ENCODE peak calls at places on chromosomes 12 and 14, in eight cellular contexts. A is activated naive CD4-positive, alpha-beta T cell; F is pons; B is T1000; E is MCF 10A; Y is AG08395; I is CD4-positive, alpha-beta T cell; R is naive thymus-derived CD8-positive, alpha-beta T cell. L is an unnamed sample.

GRCh38 chr14:91273885-91274273 is 29.4 kb upstream of the GPR68 start:
- DNase-seq in A (no peak), F (no peak), B (no peak), E (no peak), Y (no peak), I (no peak), R (no peak), L (no peak)

GRCh38 chr12:31362759-31363415 is 36.9 kb upstream of the SINHCAF start:
- DNase-seq in A (no peak), F (peak), B (no peak), E (peak), Y (no peak), I (no peak), R (peak), L (no peak)

GRCh38 chr14:90580381-90581335 is 183.8 kb downstream of the CALM1 start:
- DNase-seq in A (no peak), F (no peak), B (no peak), E (no peak), Y (no peak), I (no peak), R (no peak), L (no peak)

GRCh38 chr12:131832393-131833231 is 4.4 kb downstream of the MMP17 start:
- DNase-seq in A (no peak), F (peak), B (peak), E (peak), Y (peak), I (no peak), R (no peak), L (no peak)

GRCh38 chr12:128644664-128645296 is 179.0 kb downstream of the SLC15A4 start:
- DNase-seq in A (no peak), F (no peak), B (no peak), E (peak), Y (no peak), I (no peak), R (no peak), L (no peak)

GRCh38 chr12:18782827-18783226 is 44.9 kb downstream of the CAPZA3 start:
- DNase-seq in A (no peak), F (no peak), B (no peak), E (no peak), Y (no peak), I (no peak), R (no peak), L (no peak)

GRCh38 chr12:30696943-30697342 is 1.3 kb upstream of the IPO8 start:
- DNase-seq in A (no peak), F (no peak), B (no peak), E (no peak), Y (no peak), I (no peak), R (peak), L (no peak)

GRCh38 chr12:50258167-50258551 is 25.2 kb downstream of the LIMA1 start:
- DNase-seq in A (no peak), F (no peak), B (no peak), E (peak), Y (no peak), I (no peak), R (no peak), L (no peak)

GRCh38 chr14:26389646-26390508 is 208.0 kb downstream of the NOVA1 start:
- DNase-seq in A (no peak), F (no peak), B (peak), E (peak), Y (peak), I (no peak), R (no peak), L (no peak)

GRCh38 chr12:102302553-102302952 is 104.9 kb upstream of the PMCH start:
- DNase-seq in A (no peak), F (no peak), B (no peak), E (no peak), Y (peak), I (no peak), R (no peak), L (no peak)

GRCh38 chr12:106309671-106310313 is 7.3 kb downstream of the TCP11L2 start:
- DNase-seq in A (no peak), F (no peak), B (no peak), E (no peak), Y (peak), I (no peak), R (no peak), L (no peak)

GRCh38 chr12:106251636-106252035 is 3.8 kb upstream of the CKAP4 start:
- DNase-seq in A (no peak), F (no peak), B (no peak), E (no peak), Y (peak), I (no peak), R (no peak), L (no peak)

GRCh38 chr14:89317051-89317691 is 99.9 kb downstream of the FOXN3 start:
- DNase-seq in A (no peak), F (no peak), B (no peak), E (no peak), Y (no peak), I (no peak), R (no peak), L (no peak)

GRCh38 chr14:51582437-51582836 is 69.3 kb upstream of the FRMD6 start:
- DNase-seq in A (no peak), F (no peak), B (no peak), E (no peak), Y (no peak), I (no peak), R (no peak), L (no peak)

GRCh38 chr14:23009939-23010718 is at the start of gene C14orf93:
- DNase-seq in A (peak), F (peak), B (peak), E (peak), Y (peak), I (peak), R (peak), L (peak)

GRCh38 chr12:13100882-13101769 is 2.3 kb downstream of the GSG1 start:
- DNase-seq in A (peak), F (peak), B (peak), E (peak), Y (peak), I (peak), R (peak), L (peak)

GRCh38 chr12:94718114-94718513 is 67.8 kb upstream of the TMCC3 start:
- DNase-seq in A (no peak), F (no peak), B (no peak), E (peak), Y (no peak), I (no peak), R (no peak), L (no peak)

GRCh38 chr12:131755305-131756113 is 44.6 kb downstream of the SFSWAP start:
- DNase-seq in A (no peak), F (no peak), B (no peak), E (peak), Y (no peak), I (no peak), R (no peak), L (no peak)